ENCODE peak calls at places on chromosomes 7 and 10, in ten cellular contexts. One of them, this sample, is unnamed.

GRCh38 chr10:130201043-130201380 is 64.8 kb downstream of the GLRX3 start:
- DNase-seq in Panc1: no peak
- DNase-seq in left lung: no peak
- DNase-seq in pancreas: no peak
- DNase-seq in ovary: no peak
- DNase-seq in upper lobe of right lung: no peak
- DNase-seq in psoas muscle: no peak
- DNase-seq in spleen: no peak
- DNase-seq in neural progenitor cell: no peak
- DNase-seq in GM12878: no peak
- DNase-seq in this sample: no peak

GRCh38 chr7:44307301-44307900 is 18.0 kb downstream of the CAMK2B start:
- DNase-seq in GM12878: no peak
- DNase-seq in pancreas: peak; percentile 30
- DNase-seq in left lung: peak; percentile 45
- DNase-seq in Panc1: peak; percentile 18
- DNase-seq in neural progenitor cell: peak; percentile 63
- DNase-seq in psoas muscle: no peak
- DNase-seq in spleen: no peak
- DNase-seq in upper lobe of right lung: peak; percentile 43
- DNase-seq in ovary: no peak
- DNase-seq in this sample: no peak

GRCh38 chr7:83550100-83550499 is 98.8 kb downstream of the SEMA3E start:
- DNase-seq in left lung: no peak
- DNase-seq in spleen: no peak
- DNase-seq in psoas muscle: no peak
- DNase-seq in Panc1: no peak
- DNase-seq in pancreas: no peak
- DNase-seq in neural progenitor cell: no peak
- DNase-seq in GM12878: no peak
- DNase-seq in ovary: no peak
- DNase-seq in upper lobe of right lung: no peak
- DNase-seq in this sample: no peak

GRCh38 chr10:69936091-69936490 is 116.6 kb upstream of the MACROH2A2 start:
- DNase-seq in left lung: no peak
- DNase-seq in spleen: no peak
- DNase-seq in pancreas: no peak
- DNase-seq in GM12878: no peak
- DNase-seq in upper lobe of right lung: no peak
- DNase-seq in psoas muscle: no peak
- DNase-seq in Panc1: no peak
- DNase-seq in neural progenitor cell: peak; percentile 40
- DNase-seq in ovary: no peak
- DNase-seq in this sample: no peak

GRCh38 chr7:13155188-13155587 is 467.8 kb downstream of the ARL4A start:
- DNase-seq in neural progenitor cell: no peak
- DNase-seq in GM12878: no peak
- DNase-seq in Panc1: no peak
- DNase-seq in upper lobe of right lung: no peak
- DNase-seq in left lung: no peak
- DNase-seq in pancreas: no peak
- DNase-seq in spleen: no peak
- DNase-seq in psoas muscle: no peak
- DNase-seq in ovary: no peak
- DNase-seq in this sample: no peak

GRCh38 chr10:89138755-89139154 is 68.4 kb downstream of the CH25H start:
- DNase-seq in spleen: no peak
- DNase-seq in Panc1: no peak
- DNase-seq in neural progenitor cell: no peak
- DNase-seq in pancreas: no peak
- DNase-seq in psoas muscle: no peak
- DNase-seq in ovary: no peak
- DNase-seq in left lung: no peak
- DNase-seq in upper lobe of right lung: no peak
- DNase-seq in GM12878: no peak
- DNase-seq in this sample: no peak

GRCh38 chr10:28291881-28292297 is 11.0 kb downstream of the MPP7 start:
- DNase-seq in GM12878: no peak
- DNase-seq in psoas muscle: no peak
- DNase-seq in ovary: no peak
- DNase-seq in Panc1: no peak
- DNase-seq in spleen: no peak
- DNase-seq in neural progenitor cell: no peak
- DNase-seq in pancreas: no peak
- DNase-seq in upper lobe of right lung: no peak
- DNase-seq in left lung: no peak
- DNase-seq in this sample: no peak

GRCh38 chr10:89202033-89202425 is 5.1 kb downstream of the CH25H start:
- DNase-seq in neural progenitor cell: no peak
- DNase-seq in Panc1: no peak
- DNase-seq in psoas muscle: no peak
- DNase-seq in spleen: no peak
- DNase-seq in left lung: no peak
- DNase-seq in upper lobe of right lung: no peak
- DNase-seq in GM12878: no peak
- DNase-seq in ovary: no peak
- DNase-seq in pancreas: no peak
- DNase-seq in this sample: no peak

GRCh38 chr7:123616244-123616643 is 14.6 kb downstream of the ASB15 start:
- DNase-seq in GM12878: no peak
- DNase-seq in Panc1: no peak
- DNase-seq in upper lobe of right lung: no peak
- DNase-seq in psoas muscle: no peak
- DNase-seq in pancreas: no peak
- DNase-seq in spleen: no peak
- DNase-seq in ovary: no peak
- DNase-seq in neural progenitor cell: no peak
- DNase-seq in left lung: no peak
- DNase-seq in this sample: no peak

GRCh38 chr10:8331896-8332729 is 277.6 kb downstream of the GATA3 start:
- DNase-seq in ovary: no peak
- DNase-seq in spleen: peak; percentile 92
- DNase-seq in neural progenitor cell: peak; percentile 57
- DNase-seq in Panc1: peak; percentile 5
- DNase-seq in psoas muscle: peak; percentile 25
- DNase-seq in GM12878: no peak
- DNase-seq in pancreas: peak; percentile 40
- DNase-seq in upper lobe of right lung: peak; percentile 70
- DNase-seq in left lung: peak; percentile 82
- DNase-seq in this sample: peak; percentile 65

GRCh38 chr7:100781255-100781654 is 46.1 kb downstream of the EPHB4 start:
- DNase-seq in spleen: no peak
- DNase-seq in left lung: no peak
- DNase-seq in GM12878: no peak
- DNase-seq in upper lobe of right lung: no peak
- DNase-seq in ovary: no peak
- DNase-seq in psoas muscle: no peak
- DNase-seq in Panc1: no peak
- DNase-seq in pancreas: no peak
- DNase-seq in neural progenitor cell: no peak
- DNase-seq in this sample: no peak

GRCh38 chr10:63605568-63605967 is 84.4 kb downstream of the REEP3 start:
- DNase-seq in ovary: no peak
- DNase-seq in spleen: no peak
- DNase-seq in psoas muscle: no peak
- DNase-seq in upper lobe of right lung: no peak
- DNase-seq in Panc1: no peak
- DNase-seq in neural progenitor cell: peak; percentile 24
- DNase-seq in GM12878: no peak
- DNase-seq in left lung: no peak
- DNase-seq in pancreas: no peak
- DNase-seq in this sample: no peak

GRCh38 chr10:1267148-1267547 is 211.0 kb downstream of the WDR37 start:
- DNase-seq in neural progenitor cell: no peak
- DNase-seq in psoas muscle: no peak
- DNase-seq in pancreas: no peak
- DNase-seq in left lung: no peak
- DNase-seq in upper lobe of right lung: no peak
- DNase-seq in ovary: no peak
- DNase-seq in GM12878: no peak
- DNase-seq in Panc1: no peak
- DNase-seq in spleen: no peak
- DNase-seq in this sample: no peak

GRCh38 chr10:24642921-24643678 is 80.6 kb downstream of the ARHGAP21 start:
- DNase-seq in left lung: no peak
- DNase-seq in GM12878: peak; percentile 40
- DNase-seq in spleen: no peak
- DNase-seq in ovary: no peak
- DNase-seq in upper lobe of right lung: no peak
- DNase-seq in Panc1: peak; percentile 55
- DNase-seq in neural progenitor cell: peak; percentile 16
- DNase-seq in psoas muscle: no peak
- DNase-seq in pancreas: no peak
- DNase-seq in this sample: peak; percentile 54

GRCh38 chr10:96596422-96597407 is 9.9 kb upstream of the TM9SF3 start:
- DNase-seq in ovary: no peak
- DNase-seq in spleen: no peak
- DNase-seq in neural progenitor cell: no peak
- DNase-seq in GM12878: no peak
- DNase-seq in pancreas: no peak
- DNase-seq in psoas muscle: no peak
- DNase-seq in upper lobe of right lung: no peak
- DNase-seq in left lung: no peak
- DNase-seq in Panc1: no peak
- DNase-seq in this sample: no peak

GRCh38 chr10:126135177-126135576 is 238.8 kb downstream of the FANK1 start:
- DNase-seq in GM12878: no peak
- DNase-seq in pancreas: no peak
- DNase-seq in spleen: no peak
- DNase-seq in Panc1: no peak
- DNase-seq in left lung: no peak
- DNase-seq in neural progenitor cell: peak; percentile 52
- DNase-seq in ovary: no peak
- DNase-seq in upper lobe of right lung: no peak
- DNase-seq in psoas muscle: no peak
- DNase-seq in this sample: no peak

GRCh38 chr7:156950381-156950858 is 908 bp downstream of the NOM1 start:
- DNase-seq in Panc1: no peak
- DNase-seq in psoas muscle: no peak
- DNase-seq in left lung: no peak
- DNase-seq in ovary: no peak
- DNase-seq in upper lobe of right lung: no peak
- DNase-seq in neural progenitor cell: no peak
- DNase-seq in spleen: no peak
- DNase-seq in pancreas: no peak
- DNase-seq in GM12878: no peak
- DNase-seq in this sample: no peak

GRCh38 chr7:142455392-142455791 is 197.5 kb upstream of the PRSS58 start:
- DNase-seq in GM12878: no peak
- DNase-seq in Panc1: no peak
- DNase-seq in neural progenitor cell: no peak
- DNase-seq in ovary: no peak
- DNase-seq in psoas muscle: no peak
- DNase-seq in left lung: no peak
- DNase-seq in pancreas: no peak
- DNase-seq in spleen: no peak
- DNase-seq in upper lobe of right lung: no peak
- DNase-seq in this sample: no peak
- H3K4me1 ChIP-seq in GM12878: no peaks in the 10 kb centered on the region
- H3K4me1 ChIP-seq in Panc1: no peaks in the 10 kb centered on the region
- H3K4me1 ChIP-seq in neural progenitor cell: no peaks in the 10 kb centered on the region
- H3K4me1 ChIP-seq in ovary: no peaks in the 10 kb centered on the region
- H3K4me1 ChIP-seq in psoas muscle: peaks cover 8% of the 10 kb centered on the region
- H3K4me1 ChIP-seq in left lung: no peaks in the 10 kb centered on the region
- H3K4me1 ChIP-seq in pancreas: no peaks in the 10 kb centered on the region
- H3K4me1 ChIP-seq in spleen: peaks cover 13% of the 10 kb centered on the region
- H3K4me1 ChIP-seq in upper lobe of right lung: no peaks in the 10 kb centered on the region
- H3K4me1 ChIP-seq in this sample: no peaks in the 10 kb centered on the region

GRCh38 chr10:101286248-101287046 is 57.2 kb upstream of the LBX1 start:
- DNase-seq in ovary: no peak
- DNase-seq in spleen: no peak
- DNase-seq in psoas muscle: no peak
- DNase-seq in upper lobe of right lung: no peak
- DNase-seq in left lung: no peak
- DNase-seq in GM12878: no peak
- DNase-seq in Panc1: no peak
- DNase-seq in pancreas: no peak
- DNase-seq in neural progenitor cell: no peak
- DNase-seq in this sample: no peak

GRCh38 chr10:101287183-101287830 is 58.0 kb upstream of the LBX1 start:
- DNase-seq in upper lobe of right lung: no peak
- DNase-seq in GM12878: no peak
- DNase-seq in neural progenitor cell: peak; percentile 31
- DNase-seq in spleen: no peak
- DNase-seq in pancreas: no peak
- DNase-seq in Panc1: no peak
- DNase-seq in psoas muscle: no peak
- DNase-seq in left lung: no peak
- DNase-seq in ovary: no peak
- DNase-seq in this sample: no peak

GRCh38 chr10:101289541-101289940 is 60.3 kb upstream of the LBX1 start:
- DNase-seq in Panc1: no peak
- DNase-seq in ovary: no peak
- DNase-seq in psoas muscle: no peak
- DNase-seq in spleen: no peak
- DNase-seq in pancreas: no peak
- DNase-seq in left lung: no peak
- DNase-seq in GM12878: no peak
- DNase-seq in upper lobe of right lung: no peak
- DNase-seq in neural progenitor cell: no peak
- DNase-seq in this sample: no peak

GRCh38 chr10:101290415-101290814 is 61.2 kb upstream of the LBX1 start:
- DNase-seq in Panc1: no peak
- DNase-seq in left lung: no peak
- DNase-seq in ovary: no peak
- DNase-seq in neural progenitor cell: no peak
- DNase-seq in pancreas: no peak
- DNase-seq in upper lobe of right lung: no peak
- DNase-seq in GM12878: no peak
- DNase-seq in spleen: no peak
- DNase-seq in psoas muscle: no peak
- DNase-seq in this sample: no peak

GRCh38 chr10:101287922-101288638 is 58.8 kb upstream of the LBX1 start:
- DNase-seq in spleen: no peak
- DNase-seq in pancreas: no peak
- DNase-seq in Panc1: no peak
- DNase-seq in psoas muscle: no peak
- DNase-seq in left lung: no peak
- DNase-seq in neural progenitor cell: peak; percentile 80
- DNase-seq in ovary: no peak
- DNase-seq in GM12878: no peak
- DNase-seq in upper lobe of right lung: no peak
- DNase-seq in this sample: no peak
- TF ChIP-seq CTCF in spleen: no peak
- TF ChIP-seq CTCF in pancreas: no peak
- TF ChIP-seq CTCF in Panc1: no peak
- TF ChIP-seq CTCF in psoas muscle: peak; percentile 19
- TF ChIP-seq CTCF in left lung: no peak
- TF ChIP-seq CTCF in neural progenitor cell: peak; percentile 57
- TF ChIP-seq CTCF in ovary: no peak
- TF ChIP-seq CTCF in GM12878: peak; percentile 41
- TF ChIP-seq CTCF in upper lobe of right lung: no peak
- TF ChIP-seq CTCF in this sample: no peak

GRCh38 chr7:30634193-30634626 is 39.5 kb downstream of the GARS1 start:
- DNase-seq in Panc1: no peak
- DNase-seq in psoas muscle: no peak
- DNase-seq in neural progenitor cell: no peak
- DNase-seq in left lung: no peak
- DNase-seq in upper lobe of right lung: no peak
- DNase-seq in ovary: no peak
- DNase-seq in pancreas: no peak
- DNase-seq in spleen: no peak
- DNase-seq in GM12878: no peak
- DNase-seq in this sample: no peak
- H3K36me3 ChIP-seq in Panc1: peaks cover 53% of the 10 kb centered on the region
- H3K36me3 ChIP-seq in psoas muscle: peaks cover 19% of the 10 kb centered on the region
- H3K36me3 ChIP-seq in neural progenitor cell: peaks cover 22% of the 10 kb centered on the region
- H3K36me3 ChIP-seq in left lung: peaks cover 73% of the 10 kb centered on the region
- H3K36me3 ChIP-seq in upper lobe of right lung: peaks cover 58% of the 10 kb centered on the region
- H3K36me3 ChIP-seq in ovary: no peaks in the 10 kb centered on the region
- H3K36me3 ChIP-seq in pancreas: no peaks in the 10 kb centered on the region
- H3K36me3 ChIP-seq in spleen: peaks cover 73% of the 10 kb centered on the region
- H3K36me3 ChIP-seq in GM12878: peaks cover 20% of the 10 kb centered on the region
- H3K36me3 ChIP-seq in this sample: peaks cover 7% of the 10 kb centered on the region

GRCh38 chr10:124700293-124701037 is 43.7 kb downstream of the FAM53B start:
- DNase-seq in Panc1: no peak
- DNase-seq in spleen: peak; percentile 78
- DNase-seq in ovary: no peak
- DNase-seq in neural progenitor cell: no peak
- DNase-seq in upper lobe of right lung: no peak
- DNase-seq in pancreas: no peak
- DNase-seq in left lung: no peak
- DNase-seq in psoas muscle: no peak
- DNase-seq in GM12878: no peak
- DNase-seq in this sample: no peak
- H3K4me1 ChIP-seq in Panc1: peaks cover 3% of the 10 kb centered on the region
- H3K4me1 ChIP-seq in spleen: peaks cover 100% of the 10 kb centered on the region
- H3K4me1 ChIP-seq in ovary: peaks cover 68% of the 10 kb centered on the region
- H3K4me1 ChIP-seq in neural progenitor cell: peaks cover 3% of the 10 kb centered on the region
- H3K4me1 ChIP-seq in upper lobe of right lung: peaks cover 83% of the 10 kb centered on the region
- H3K4me1 ChIP-seq in pancreas: peaks cover 34% of the 10 kb centered on the region
- H3K4me1 ChIP-seq in left lung: peaks cover 48% of the 10 kb centered on the region
- H3K4me1 ChIP-seq in psoas muscle: peaks cover 89% of the 10 kb centered on the region
- H3K4me1 ChIP-seq in GM12878: peaks cover 63% of the 10 kb centered on the region
- H3K4me1 ChIP-seq in this sample: peaks cover 31% of the 10 kb centered on the region